ENCODE peak calls at places on chromosomes 13 and 19, in four cellular contexts. N is K562, W is GM12878, Q is HepG2. Y is an unnamed sample.
A peak's percentile ranks its signal among the peaks of the same experiment; 100 is the strongest.

GRCh38 chr19:17329061-17329767 is 5.4 kb downstream of the ANO8 start:
- DNase-seq in N (no peak), Q (no peak), W (no peak), Y (peak; percentile 58)

GRCh38 chr13:110340812-110341444 is 33.8 kb downstream of the COL4A2 start:
- DNase-seq in Q (no peak), N (no peak), W (no peak), Y (no peak)

GRCh38 chr13:106517151-106517847 is 18.2 kb downstream of the EFNB2 start:
- DNase-seq in N (no peak), W (no peak), Q (no peak), Y (no peak)

GRCh38 chr13:71237332-71237731 is 629.7 kb downstream of the DACH1 start:
- DNase-seq in N (no peak), Q (no peak), W (no peak), Y (no peak)

GRCh38 chr19:54388001-54388802 is 23.5 kb upstream of the LAIR1 start:
- DNase-seq in N (no peak), Q (no peak), W (no peak), Y (peak; percentile 24)

GRCh38 chr13:79775830-79776229 is 294.9 kb downstream of the NDFIP2 start:
- DNase-seq in N (no peak), Q (peak; percentile 38), W (no peak), Y (peak; percentile 23)

GRCh38 chr13:87498681-87499080 is 172.5 kb upstream of the SLITRK5 start:
- DNase-seq in W (no peak), N (no peak), Q (peak; percentile 0), Y (no peak)

GRCh38 chr13:112105884-112106283 is 38.9 kb downstream of the SOX1 start:
- DNase-seq in N (no peak), W (no peak), Q (no peak), Y (peak; percentile 73)

GRCh38 chr13:38819053-38819452 is 132.2 kb downstream of the FREM2 start:
- DNase-seq in W (no peak), Q (no peak), N (no peak), Y (no peak)

DNA sequence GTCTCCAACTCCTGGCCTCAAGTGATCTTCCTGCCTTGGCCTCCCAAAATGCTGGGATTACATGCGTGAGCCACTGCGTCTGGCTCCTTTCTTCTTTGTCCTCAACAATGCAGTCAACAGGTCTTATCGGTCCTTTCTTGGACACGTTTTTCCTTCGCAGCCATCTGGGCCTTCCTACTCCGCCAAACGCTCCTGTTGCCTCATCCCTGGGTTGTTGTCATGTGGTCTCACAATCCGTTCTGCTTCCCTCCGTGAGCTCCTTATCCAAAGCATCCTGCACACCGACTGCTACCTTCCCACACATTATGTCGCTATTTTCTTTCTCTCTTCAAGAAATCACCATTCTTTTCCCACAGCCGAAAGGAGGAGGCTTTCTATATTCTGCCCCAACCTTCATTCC is 306.8 kb downstream of the DCLK1 start:
- DNase-seq in Q (no peak), N (no peak), W (no peak), Y (no peak)
- TF ChIP-seq TCF7 in Q (no peak), N (no peak), W (no peak), Y (no peak)

GRCh38 chr19:39407644-39408391 is 1.2 kb downstream of the ZFP36 start:
- DNase-seq in Q (no peak), N (no peak), W (no peak), Y (no peak)
- TF ChIP-seq TCF7 in Q (no peak), N (no peak), W (no peak), Y (no peak)

GRCh38 chr19:47378246-47378645 is 29.1 kb downstream of the DHX34 start:
- DNase-seq in Q (no peak), W (no peak), N (no peak), Y (no peak)

GRCh38 chr19:47376589-47377144 is 27.6 kb downstream of the DHX34 start:
- DNase-seq in W (no peak), Q (no peak), N (no peak), Y (no peak)

GRCh38 chr19:47377801-47378200 is 28.7 kb downstream of the DHX34 start:
- DNase-seq in Q (no peak), N (no peak), W (no peak), Y (no peak)

GRCh38 chr19:47375694-47376588 is 26.8 kb downstream of the DHX34 start:
- DNase-seq in Q (no peak), N (no peak), W (no peak), Y (no peak)

DNA sequence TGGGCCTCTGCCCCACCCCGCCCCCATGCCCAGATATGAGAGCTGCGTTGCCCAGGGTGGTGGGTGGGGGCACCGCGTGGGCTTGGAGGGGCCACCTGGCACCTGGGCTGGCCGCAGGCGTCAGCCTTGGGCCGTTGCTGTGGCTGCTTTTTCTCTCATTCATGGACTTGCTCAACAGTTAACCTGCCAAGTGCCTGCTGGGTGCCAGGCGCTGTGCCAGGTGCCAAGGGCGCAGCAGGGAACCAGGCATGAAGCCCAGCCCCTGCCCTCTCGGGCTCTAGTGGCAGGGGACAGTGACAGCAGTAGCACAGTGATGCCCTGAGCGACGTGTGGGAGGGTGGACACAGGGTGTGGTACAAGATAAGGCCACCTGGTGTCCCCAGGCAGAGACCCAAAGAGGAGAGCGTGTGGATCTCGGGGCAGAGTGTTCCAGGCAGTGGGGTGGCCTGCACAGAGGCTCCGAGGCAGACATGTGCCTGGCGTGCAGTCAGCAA is 28.1 kb downstream of the DHX34 start:
- DNase-seq in W (no peak), N (peak; percentile 29), Q (no peak), Y (no peak)
- TF ChIP-seq TCF7 in W (no peak), N (no peak), Q (no peak), Y (no peak)

DNA sequence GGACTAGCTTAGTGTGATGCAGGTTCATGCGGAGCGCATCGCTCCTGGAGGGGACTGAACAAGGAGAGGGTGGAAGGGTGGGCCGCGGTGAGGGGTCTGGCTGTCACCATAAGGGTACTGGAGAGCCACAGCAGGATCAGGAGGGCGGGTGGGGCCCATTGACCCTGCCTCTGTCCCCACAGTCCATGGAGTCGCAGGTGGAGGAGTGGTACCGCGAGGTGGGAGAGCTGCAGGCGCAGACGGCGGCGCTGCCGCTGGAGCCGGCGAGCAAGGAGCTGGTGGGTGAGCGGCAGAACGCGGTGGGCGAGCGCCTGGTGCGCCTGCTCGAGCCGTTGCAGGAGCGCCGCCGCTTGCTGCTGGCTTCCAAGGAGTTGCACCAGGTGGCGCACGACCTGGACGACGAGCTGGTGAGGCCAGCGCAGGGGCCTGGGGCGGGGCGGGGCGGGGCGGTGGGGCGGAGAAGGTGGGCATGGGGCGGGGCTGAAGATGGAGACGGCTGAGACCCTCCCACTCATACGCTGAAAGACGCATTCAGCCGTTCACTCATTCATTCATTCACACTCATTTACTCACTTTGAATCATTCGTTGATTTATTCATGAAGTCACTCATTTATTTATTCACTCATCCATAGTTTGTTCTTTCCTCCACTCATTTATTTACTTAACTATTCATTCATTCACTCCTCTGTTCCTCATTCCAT is 27.5 kb upstream of the SHKBP1 start:
- DNase-seq in W (no peak), N (peak; percentile 84), Q (peak; percentile 49), Y (peak; percentile 96)
- TF ChIP-seq TCF7 in W (no peak), N (no peak), Q (no peak), Y (no peak)